ENCODE peak calls at places on chromosomes 1 and 21, in five cellular contexts. D is OCI-LY7, F is left ventricle myocardium inferior, S is AG04450, Y is stomach. L is an unnamed sample.

GRCh38 chr1:51313268-51313852 is 17.0 kb downstream of the TTC39A start:
- DNase-seq in D (no peak), S (no peak), Y (no peak), F (no peak), L (no peak)

GRCh38 chr21:22364163-22364562 is 1366.0 kb downstream of the NCAM2 start:
- DNase-seq in F (no peak), Y (no peak), S (no peak), D (no peak), L (no peak)

GRCh38 chr1:203116048-203116810 is 11.3 kb upstream of the ADORA1 start:
- DNase-seq in Y (no peak), F (no peak), S (no peak), D (no peak), L (no peak)

GRCh38 chr1:42822833-42823392 is 5.7 kb upstream of the SVBP start:
- DNase-seq in F (no peak), D (no peak), S (no peak), Y (no peak), L (peak; percentile 87)

GRCh38 chr21:42518216-42518615 is 4.6 kb downstream of the SLC37A1 start:
- DNase-seq in D (no peak), F (no peak), Y (no peak), S (no peak), L (peak; percentile 40)

GRCh38 chr1:77283701-77284425 is 2.0 kb downstream of the AK5 start:
- DNase-seq in S (no peak), Y (no peak), D (no peak), F (no peak), L (peak; percentile 22)

GRCh38 chr21:38323721-38324591 is 67.2 kb downstream of the KCNJ15 start:
- DNase-seq in F (no peak), Y (no peak), D (no peak), S (peak; percentile 73), L (peak; percentile 98)

GRCh38 chr1:246506785-246507639 is at the start of gene SMYD3:
- DNase-seq in S (no peak), F (peak; percentile 76), D (peak; percentile 89), Y (peak; percentile 78), L (peak; percentile 67)

GRCh38 chr1:35049116-35049515 is 17.4 kb upstream of the ZMYM6 start:
- DNase-seq in D (no peak), F (no peak), S (no peak), Y (no peak), L (no peak)

GRCh38 chr1:201404016-201404598 is 5.0 kb upstream of the LAD1 start:
- DNase-seq in D (no peak), Y (no peak), F (no peak), S (no peak), L (no peak)

GRCh38 chr1:171344473-171344820 is 30.5 kb downstream of the FMO4 start:
- DNase-seq in Y (no peak), F (no peak), S (no peak), D (no peak), L (peak; percentile 55)

GRCh38 chr1:207869859-207870258 is 41.1 kb downstream of the CD34 start:
- DNase-seq in Y (no peak), D (no peak), S (no peak), F (no peak), L (no peak)

GRCh38 chr1:221336141-221336540 is 405.7 kb downstream of the DUSP10 start:
- DNase-seq in S (no peak), F (no peak), Y (no peak), D (no peak), L (peak; percentile 62)

GRCh38 chr21:14901482-14901958 is 163.3 kb downstream of the NRIP1 start:
- DNase-seq in S (no peak), D (no peak), F (no peak), Y (no peak), L (peak; percentile 19)

GRCh38 chr1:94863919-94864318 is 43.8 kb downstream of the SLC44A3 start:
- DNase-seq in Y (peak; percentile 37), F (no peak), D (no peak), S (peak; percentile 46), L (peak; percentile 96)

GRCh38 chr21:41780337-41781046 is 13.6 kb upstream of the RIPK4 start:
- DNase-seq in S (no peak), Y (no peak), D (no peak), F (no peak), L (no peak)

GRCh38 chr1:13540871-13541270 is 27.1 kb upstream of the LRRC38 start:
- DNase-seq in D (no peak), Y (no peak), S (no peak), F (peak; percentile 62), L (peak; percentile 12)

GRCh38 chr1:221487781-221488520 is 253.9 kb downstream of the DUSP10 start:
- DNase-seq in F (no peak), S (peak; percentile 47), Y (no peak), D (no peak), L (peak; percentile 63)

GRCh38 chr1:38004284-38005101 is 821 bp downstream of the FHL3 start:
- DNase-seq in Y (no peak), F (no peak), D (no peak), S (no peak), L (peak; percentile 29)

GRCh38 chr1:91872560-91873081 is 13.3 kb downstream of the TGFBR3 start:
- DNase-seq in D (no peak), Y (no peak), F (no peak), S (no peak), L (peak; percentile 60)

GRCh38 chr1:98467584-98467983 is 193.9 kb upstream of the SNX7 start:
- DNase-seq in Y (no peak), S (no peak), D (no peak), F (no peak), L (no peak)

GRCh38 chr1:54309631-54310366 is 96.4 kb downstream of the SSBP3 start:
- DNase-seq in D (no peak), Y (no peak), F (no peak), S (no peak), L (no peak)

GRCh38 chr1:100912019-100912418 is 16.1 kb downstream of the SLC30A7 start:
- DNase-seq in D (no peak), F (no peak), Y (no peak), S (no peak), L (peak; percentile 75)

GRCh38 chr21:38914531-38915385 is 109.0 kb downstream of the ETS2 start:
- DNase-seq in Y (no peak), S (no peak), D (no peak), F (no peak), L (no peak)

DNA sequence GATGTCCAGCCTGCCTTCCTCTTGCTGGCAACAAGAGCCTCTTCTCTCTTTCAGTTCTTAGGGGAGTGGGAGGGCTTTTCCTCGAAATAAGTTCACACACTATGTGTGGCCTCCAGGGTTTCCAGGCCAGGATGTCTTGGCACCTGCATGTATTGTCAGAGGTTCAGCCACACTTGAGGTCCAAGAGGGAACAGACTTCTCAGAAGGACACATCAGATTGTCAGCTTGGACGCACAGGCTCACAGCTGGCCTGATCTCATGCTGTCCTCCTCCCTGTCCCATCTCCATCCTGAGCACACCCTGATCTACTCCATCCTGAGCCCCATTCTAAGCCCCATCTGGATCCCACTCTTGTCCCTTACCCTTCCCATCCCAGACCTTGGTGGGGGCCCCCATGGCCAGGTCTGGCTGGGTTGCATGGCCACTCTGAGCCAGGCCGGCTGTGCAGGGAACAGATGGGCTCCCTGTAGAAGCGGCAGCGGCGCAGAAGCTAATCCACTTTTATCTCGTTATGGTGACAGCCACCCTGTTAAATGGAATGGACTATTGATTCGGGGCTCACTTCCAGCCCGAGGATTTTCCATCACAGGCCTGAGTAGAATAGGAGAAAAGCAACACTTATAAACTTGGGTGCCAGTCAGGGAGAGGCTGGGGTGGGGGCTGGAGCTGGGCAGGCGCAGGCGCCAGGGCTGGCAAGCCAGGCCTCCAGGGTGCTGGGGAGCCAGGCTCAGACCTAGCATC is 85.1 kb upstream of the CSF3R start:
- DNase-seq in Y (no peak), D (no peak), S (no peak), F (no peak), L (no peak)
- H3K4me3 ChIP-seq in Y (no peak overlapping the region), D (no peak overlapping the region), S (no peak overlapping the region), F (no peak overlapping the region), L (no peak overlapping the region)

GRCh38 chr1:163069142-163069541 is at the start of gene RGS4:
- DNase-seq in S (peak; percentile 93), Y (peak; percentile 31), D (no peak), F (peak; percentile 51), L (peak; percentile 89)
- TF ChIP-seq CTCF in S (peak; percentile 88), Y (no peak), D (no peak), F (peak; percentile 55), L (peak; percentile 54)

GRCh38 chr1:164599272-164599671 is 40.3 kb downstream of the PBX1 start:
- DNase-seq in Y (no peak), D (no peak), S (no peak), F (no peak), L (no peak)

GRCh38 chr1:164602480-164603093 is 43.6 kb downstream of the PBX1 start:
- DNase-seq in S (no peak), D (no peak), Y (peak; percentile 83), F (peak; percentile 64), L (peak; percentile 58)

GRCh38 chr1:164602142-164602429 is 43.1 kb downstream of the PBX1 start:
- DNase-seq in F (no peak), Y (peak; percentile 86), D (no peak), S (no peak), L (no peak)

GRCh38 chr1:164598719-164599118 is 39.7 kb downstream of the PBX1 start:
- DNase-seq in Y (no peak), F (no peak), S (no peak), D (no peak), L (no peak)

GRCh38 chr1:164601399-164602141 is 42.6 kb downstream of the PBX1 start:
- DNase-seq in S (no peak), F (no peak), Y (no peak), D (no peak), L (peak; percentile 38)
- H3K4me3 ChIP-seq in S (no peak overlapping the region), F (no peak overlapping the region), Y (peak overlapping the region; percentile 4), D (no peak overlapping the region), L (no peak overlapping the region)

GRCh38 chr1:17700981-17701870 is 53.9 kb upstream of the ACTL8 start:
- DNase-seq in D (no peak), S (no peak), F (no peak), Y (no peak), L (no peak)
- TF ChIP-seq CTCF in D (no peak), S (no peak), F (no peak), Y (no peak), L (no peak)

GRCh38 chr1:199932462-199932861 is 95.0 kb upstream of the NR5A2 start:
- DNase-seq in Y (no peak), S (no peak), F (no peak), D (no peak), L (no peak)

GRCh38 chr1:199937161-199937560 is 90.3 kb upstream of the NR5A2 start:
- DNase-seq in D (no peak), F (no peak), Y (no peak), S (no peak), L (no peak)

GRCh38 chr1:199929556-199929955 is 98.0 kb upstream of the NR5A2 start:
- DNase-seq in Y (no peak), F (no peak), D (no peak), S (no peak), L (no peak)

GRCh38 chr1:199931666-199932377 is 95.7 kb upstream of the NR5A2 start:
- DNase-seq in Y (no peak), S (no peak), F (no peak), D (peak; percentile 10), L (peak; percentile 61)
- H3K4me3 ChIP-seq in Y (no peak overlapping the region), S (peak overlapping the region; percentile 20), F (no peak overlapping the region), D (no peak overlapping the region), L (peak overlapping the region; percentile 37)